ENCODE peak calls at places on chromosomes 13 and 19, in seven cellular contexts. L is SK-N-SH, W is fibroblast of lung, P is neuronal stem cell, V is hepatocyte, U is IMR-90, F is K562. G is an unnamed sample.

GRCh38 chr13:44648392-44649117 is 72.4 kb upstream of the TSC22D1 start:
- DNase-seq in F (no peak), W (no peak), P (no peak), U (no peak), V (peak), L (peak), G (peak)

GRCh38 chr19:41430907-41431306 is 3.7 kb upstream of the B3GNT8 start:
- DNase-seq in U (no peak), P (no peak), V (no peak), F (no peak), L (no peak), W (no peak), G (no peak)

GRCh38 chr13:90055121-90055520 is 1292.4 kb upstream of the MIR17HG start:
- DNase-seq in L (no peak), F (no peak), P (no peak), W (peak), V (no peak), U (no peak), G (no peak)

GRCh38 chr13:40969169-40969901 is 49.8 kb downstream of the ELF1 start:
- DNase-seq in L (no peak), W (no peak), V (no peak), U (no peak), F (no peak), P (no peak), G (peak)

GRCh38 chr19:58001895-58002369 is 688 bp downstream of the ZNF606 start:
- DNase-seq in L (peak), U (peak), W (peak), V (no peak), P (no peak), F (no peak), G (no peak)

GRCh38 chr19:40232479-40232878 is 6.0 kb upstream of the CCNP start:
- DNase-seq in V (no peak), P (no peak), L (no peak), U (no peak), W (no peak), F (peak), G (no peak)

GRCh38 chr13:94188173-94188869 is 291.2 kb downstream of the DCT start:
- DNase-seq in V (no peak), L (no peak), W (no peak), U (no peak), P (no peak), F (no peak), G (no peak)

GRCh38 chr19:35484637-35485036 is 5.6 kb downstream of the KRTDAP start:
- DNase-seq in U (no peak), L (no peak), F (no peak), V (no peak), W (no peak), P (no peak), G (no peak)

GRCh38 chr13:29791997-29792775 is 58.2 kb downstream of the UBL3 start:
- DNase-seq in W (peak), V (no peak), U (peak), F (no peak), P (no peak), L (no peak), G (no peak)

GRCh38 chr19:33158365-33158764 is 26.5 kb downstream of the WDR88 start:
- DNase-seq in U (no peak), P (no peak), L (no peak), V (no peak), W (no peak), F (no peak), G (no peak)

GRCh38 chr13:112079696-112080095 is 12.7 kb downstream of the SOX1 start:
- DNase-seq in W (no peak), F (no peak), V (no peak), U (no peak), P (no peak), L (no peak), G (no peak)

GRCh38 chr19:47315125-47315821 is 5.6 kb downstream of the C5AR1 start:
- DNase-seq in F (peak), V (peak), P (no peak), W (peak), U (peak), L (no peak), G (peak)

GRCh38 chr19:35755550-35756371 is 1.1 kb downstream of the HSPB6 start:
- DNase-seq in U (peak), L (no peak), F (no peak), V (peak), P (no peak), W (peak), G (peak)

GRCh38 chr19:39146686-39147450 is 21.3 kb downstream of the PAK4 start:
- DNase-seq in W (no peak), V (no peak), U (no peak), P (no peak), F (no peak), L (no peak), G (no peak)

GRCh38 chr19:14061751-14062557 is at the start of gene PALM3:
- DNase-seq in L (peak), W (no peak), V (peak), U (no peak), F (no peak), P (no peak), G (peak)

GRCh38 chr19:3533020-3533408 is 6.0 kb upstream of the TEKTIP1 start:
- DNase-seq in W (no peak), U (no peak), P (no peak), V (no peak), L (no peak), F (no peak), G (no peak)

GRCh38 chr13:46100191-46100877 is 4.5 kb downstream of the CPB2 start:
- DNase-seq in V (no peak), U (no peak), P (no peak), L (no peak), F (peak), W (no peak), G (peak)

GRCh38 chr13:36160297-36160696 is 29.1 kb upstream of the DCLK1 start:
- DNase-seq in W (no peak), F (no peak), L (no peak), U (no peak), V (no peak), P (no peak), G (no peak)

GRCh38 chr19:8462601-8463000 is 17.8 kb downstream of the HNRNPM start:
- DNase-seq in V (no peak), F (no peak), U (no peak), P (no peak), W (no peak), L (no peak), G (no peak)

GRCh38 chr19:53942001-53942786 is 20.5 kb upstream of the CACNG8 start:
- DNase-seq in V (peak), L (peak), F (peak), W (no peak), U (no peak), P (peak), G (no peak)

GRCh38 chr13:99605417-99606321 is 104.4 kb downstream of the TM9SF2 start:
- DNase-seq in L (peak), F (peak), P (peak), U (no peak), W (no peak), V (peak), G (peak)

GRCh38 chr13:38866649-38867048 is 124.0 kb downstream of the STOML3 start:
- DNase-seq in F (peak), V (no peak), W (no peak), U (no peak), P (no peak), L (no peak), G (peak)

GRCh38 chr13:113548171-113548641 is 36.3 kb upstream of the TFDP1 start:
- DNase-seq in V (no peak), P (no peak), F (no peak), U (no peak), W (no peak), L (peak), G (peak)

GRCh38 chr19:19628499-19629134 is 597 bp upstream of the LPAR2 start:
- DNase-seq in F (no peak), P (peak), W (peak), U (peak), V (peak), L (peak), G (peak)

GRCh38 chr13:68440874-68441273 is 1210.7 kb upstream of the PCDH9 start:
- DNase-seq in V (no peak), W (no peak), P (no peak), F (no peak), L (no peak), U (no peak), G (no peak)

GRCh38 chr19:814108-815078 is 7.4 kb downstream of the PLPPR3 start:
- DNase-seq in W (no peak), U (no peak), P (no peak), L (peak), V (no peak), F (no peak), G (peak)

GRCh38 chr19:28437390-28438346 is 775.3 kb downstream of the UQCRFS1 start:
- DNase-seq in W (no peak), V (no peak), P (no peak), F (no peak), U (no peak), L (no peak), G (no peak)

GRCh38 chr19:33804021-33804799 is 7.5 kb downstream of the KCTD15 start:
- DNase-seq in W (peak), P (no peak), L (no peak), V (peak), U (peak), F (no peak), G (no peak)

GRCh38 chr19:5838437-5839311 is 828 bp downstream of the FUT6 start:
- DNase-seq in F (no peak), V (no peak), W (no peak), L (peak), U (no peak), P (no peak), G (no peak)
- H3K27ac ChIP-seq in F (no peak), V (no peak), W (no peak), L (no peak), U (no peak), P (no peak), G (no peak)

GRCh38 chr13:74162782-74163181 is 28.6 kb upstream of the KLF12 start:
- DNase-seq in P (no peak), U (no peak), L (no peak), F (no peak), W (no peak), V (no peak), G (no peak)

GRCh38 chr13:74162135-74162534 is 27.9 kb upstream of the KLF12 start:
- DNase-seq in V (no peak), F (no peak), U (no peak), W (no peak), L (no peak), P (no peak), G (no peak)

GRCh38 chr13:74158028-74158427 is 23.8 kb upstream of the KLF12 start:
- DNase-seq in L (no peak), V (peak), F (no peak), U (peak), W (peak), P (no peak), G (no peak)

GRCh38 chr13:74153316-74153715 is 19.1 kb upstream of the KLF12 start:
- DNase-seq in P (no peak), F (no peak), V (no peak), U (no peak), W (peak), L (no peak), G (no peak)

GRCh38 chr13:74158606-74159352 is 24.6 kb upstream of the KLF12 start:
- DNase-seq in U (no peak), P (no peak), F (no peak), L (no peak), V (no peak), W (no peak), G (no peak)
- H2AFZ ChIP-seq in U (peak), P (peak), F (no peak), L (no peak), V (no peak), W (peak), G (no peak)

DNA sequence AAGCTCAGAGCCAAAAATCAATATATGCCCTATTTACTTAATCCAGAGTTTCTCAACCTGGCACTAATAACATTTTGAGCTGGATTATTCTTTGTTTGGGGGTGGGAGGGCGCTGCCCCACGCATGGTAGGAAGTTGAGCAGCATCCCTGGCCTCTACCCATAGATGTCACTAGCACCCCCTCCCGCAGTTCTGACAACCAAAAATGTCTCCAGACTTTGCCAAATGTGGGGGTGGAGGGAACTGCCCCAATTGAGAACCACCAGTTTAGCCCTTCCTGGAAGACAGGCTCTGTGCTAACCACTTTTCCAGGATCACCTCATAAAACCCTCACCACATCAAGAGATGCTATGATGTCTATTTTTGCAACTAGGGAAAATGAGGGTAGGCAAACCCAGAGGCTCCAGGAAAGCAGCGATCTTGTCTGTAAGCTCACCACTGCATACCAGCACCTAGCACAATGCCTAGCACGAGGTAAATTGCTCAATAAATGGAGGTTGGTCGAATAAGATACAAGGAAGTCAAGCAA is 1.1 kb downstream of the TRIR start:
- DNase-seq in L (peak), W (peak), V (peak), U (peak), P (peak), F (peak), G (peak)
- H3K27ac ChIP-seq in L (peak), W (peak), V (peak), U (peak), P (no peak), F (peak), G (peak)

GRCh38 chr13:73544175-73544574 is 485.4 kb downstream of the KLF5 start:
- DNase-seq in P (no peak), W (no peak), L (no peak), F (no peak), U (no peak), V (no peak), G (no peak)
- H2AFZ ChIP-seq in P (no peak), W (no peak), L (no peak), F (no peak), U (no peak), V (no peak), G (no peak)

GRCh38 chr13:49248433-49249002 is 793 bp downstream of the CDADC1 start:
- DNase-seq in F (peak), U (peak), W (peak), P (peak), L (peak), V (peak), G (peak)

GRCh38 chr13:49253310-49253709 is 5.6 kb downstream of the CDADC1 start:
- DNase-seq in W (no peak), V (no peak), L (no peak), U (no peak), P (no peak), F (no peak), G (no peak)

GRCh38 chr13:49246850-49247721 is 639 bp upstream of the CDADC1 start:
- DNase-seq in W (no peak), V (no peak), F (peak), P (no peak), U (no peak), L (no peak), G (no peak)

DNA sequence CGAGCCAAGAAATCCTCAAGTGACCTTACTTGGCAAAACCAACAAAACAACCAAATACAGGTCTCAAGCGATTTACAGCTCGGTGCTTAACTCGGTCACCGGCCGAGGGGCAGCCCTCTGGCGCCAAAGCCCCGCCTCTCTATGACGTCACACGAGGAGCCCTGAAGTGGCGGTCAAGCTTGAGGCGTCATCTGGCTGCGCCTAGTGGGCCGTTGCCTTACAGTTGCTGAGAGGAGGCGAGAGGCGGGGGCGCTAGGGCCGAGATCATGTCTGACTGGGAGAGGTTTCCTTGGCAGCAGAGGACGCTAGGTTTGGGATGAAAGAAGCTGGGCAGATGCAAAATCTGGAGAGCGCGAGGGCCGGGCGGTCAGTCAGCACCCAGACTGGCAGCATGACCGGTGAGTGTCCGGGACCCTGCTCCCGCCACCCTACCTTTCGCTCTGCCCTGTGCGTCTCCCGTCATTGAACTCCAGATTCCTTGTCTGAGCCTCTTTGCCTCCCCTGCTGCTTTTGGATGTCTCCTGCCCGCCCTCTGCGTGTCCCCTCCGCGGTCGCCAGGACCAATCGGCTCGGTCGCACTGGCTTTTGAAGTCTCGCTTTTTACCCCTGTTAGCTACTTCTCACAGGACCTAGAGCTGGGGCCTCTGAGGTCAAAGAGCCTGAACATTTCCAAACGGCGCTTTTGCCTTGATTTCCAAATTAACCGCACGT is at the start of gene CDADC1:
- DNase-seq in W (peak), U (peak), V (peak), L (peak), P (peak), F (peak), G (peak)
- H3K27ac ChIP-seq in W (peak), U (peak), V (peak), L (peak), P (peak), F (peak), G (no peak)